ENCODE peak calls at places on chromosomes 12 and 14, in nine cellular contexts. E is endodermal cell, D is keratinocyte, G is right lobe of liver, K is astrocyte, R is transverse colon, O is fibroblast of lung, C is pancreas, M is adrenal gland. J is an unnamed sample. For H3K4me1, the result is how much of the 10 kb centered on the place peaks cover.

GRCh38 chr14:93970967-93971634 is 5.3 kb downstream of the ASB2 start:
- DNase-seq in C (no peak), R (peak), G (no peak), K (no peak), O (no peak), D (no peak), M (no peak), E (no peak), J (no peak)

GRCh38 chr14:93263416-93263815 is 56.4 kb downstream of the UBR7 start:
- DNase-seq in R (no peak), C (no peak), O (peak), K (peak), M (no peak), D (no peak), E (no peak), G (no peak), J (no peak)

GRCh38 chr12:16063728-16064127 is 152.6 kb downstream of the DERA start:
- DNase-seq in R (no peak), C (no peak), E (no peak), D (no peak), O (peak), K (peak), M (no peak), G (no peak), J (no peak)

GRCh38 chr14:99946652-99947489 is 118.4 kb upstream of the EVL start:
- DNase-seq in O (no peak), C (no peak), M (no peak), K (no peak), D (no peak), R (peak), E (peak), G (peak), J (no peak)

GRCh38 chr14:55188686-55189295 is 2.6 kb downstream of the DLGAP5 start:
- DNase-seq in R (no peak), K (peak), E (no peak), O (no peak), C (no peak), D (no peak), G (no peak), M (no peak), J (no peak)

GRCh38 chr12:122944588-122944987 is 21.7 kb downstream of the ABCB9 start:
- DNase-seq in M (peak), G (no peak), R (peak), D (peak), C (peak), K (peak), O (peak), E (no peak), J (no peak)

GRCh38 chr12:54526800-54527630 is 22.4 kb upstream of the PDE1B start:
- DNase-seq in O (peak), D (no peak), K (no peak), G (no peak), M (peak), C (no peak), R (peak), E (peak), J (peak)

GRCh38 chr14:101116486-101117130 is 213.1 kb upstream of the RTL1 start:
- DNase-seq in G (peak), O (no peak), D (no peak), R (no peak), K (no peak), C (no peak), E (peak), M (peak), J (peak)

GRCh38 chr12:89250213-89250612 is 102.1 kb downstream of the DUSP6 start:
- DNase-seq in M (no peak), C (no peak), R (no peak), E (no peak), K (no peak), G (no peak), D (no peak), O (no peak), J (no peak)

GRCh38 chr12:89245090-89245489 is 107.2 kb downstream of the DUSP6 start:
- DNase-seq in G (no peak), K (peak), M (no peak), R (no peak), D (no peak), O (peak), C (no peak), E (peak), J (no peak)

GRCh38 chr12:89247541-89247942 is 104.8 kb downstream of the DUSP6 start:
- DNase-seq in E (peak), O (no peak), D (no peak), G (no peak), C (no peak), K (no peak), M (no peak), R (no peak), J (no peak)

GRCh38 chr12:89250648-89251047 is 101.7 kb downstream of the DUSP6 start:
- DNase-seq in G (no peak), D (no peak), M (no peak), K (no peak), R (no peak), O (no peak), C (no peak), E (no peak), J (no peak)

GRCh38 chr12:89247962-89248361 is 104.3 kb downstream of the DUSP6 start:
- DNase-seq in M (no peak), K (no peak), C (no peak), R (no peak), D (no peak), G (no peak), E (no peak), O (no peak), J (no peak)
- H3K4me1 ChIP-seq in M (under half), K (under half), C (under half), R (under half), D (under half), G (under half), E (under half), O (under half), J (under half)

DNA sequence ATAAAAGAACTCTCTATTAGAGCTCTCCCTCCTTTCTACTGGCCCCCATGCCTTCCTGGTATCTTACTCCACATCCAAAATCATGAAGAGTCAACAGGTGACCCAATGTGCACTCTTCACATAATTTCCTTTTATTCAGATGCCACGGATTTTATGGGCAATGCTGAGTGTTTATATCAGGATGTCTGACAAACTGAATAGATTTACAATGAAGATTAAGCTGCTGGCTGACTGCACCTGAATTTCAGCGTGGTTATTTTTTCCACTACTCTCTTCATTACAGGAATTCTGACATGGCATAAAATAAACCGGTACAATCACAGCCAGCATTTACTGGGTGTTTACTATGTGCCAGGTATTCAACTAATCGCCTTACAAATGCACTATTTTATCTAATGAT is 29.4 kb upstream of the CERS5 start:
- DNase-seq in M (no peak), D (no peak), K (no peak), O (no peak), E (no peak), C (no peak), R (no peak), G (no peak), J (no peak)
- H3K27ac ChIP-seq in M (no peak), D (no peak), K (no peak), O (no peak), E (no peak), C (no peak), R (peak), G (no peak), J (no peak)

GRCh38 chr14:49944501-49944900 is 51.6 kb downstream of the ARF6 start:
- DNase-seq in M (no peak), D (no peak), C (no peak), K (no peak), O (no peak), R (no peak), E (no peak), G (no peak), J (no peak)
- H3K4me3 ChIP-seq in M (no peak), D (no peak), C (no peak), K (no peak), O (no peak), R (no peak), E (no peak), G (no peak), J (no peak)

DNA sequence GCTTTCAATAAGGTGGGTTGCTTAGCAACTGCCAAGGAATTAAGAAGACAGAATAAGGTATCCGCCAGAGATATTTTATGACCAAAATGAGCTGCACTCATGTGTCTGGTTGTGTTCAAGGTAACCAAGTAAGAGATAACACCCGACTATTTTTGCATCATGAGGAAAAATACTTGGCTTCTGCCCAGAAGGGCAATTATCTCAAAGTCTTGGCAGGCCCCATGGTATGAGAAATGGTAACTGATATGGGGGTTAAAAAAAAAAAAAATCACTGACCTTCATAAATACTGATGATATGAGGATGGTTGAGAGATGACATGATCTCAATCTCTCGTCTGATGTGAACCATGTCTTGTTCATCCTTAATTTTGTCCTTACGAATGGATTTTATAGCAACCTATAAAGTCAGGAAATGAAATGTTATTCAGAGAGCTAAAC is 32.6 kb downstream of the NUAK1 start:
- DNase-seq in G (no peak), K (no peak), D (no peak), C (no peak), R (no peak), O (no peak), M (no peak), E (no peak), J (no peak)
- H3K4me1 ChIP-seq in G (under half), K (under half), D (under half), C (under half), R (under half), O (under half), M (under half), E (under half), J (under half)